ENCODE peak calls at places on chromosomes 13 and 19, in nine cellular contexts. I is progenitor cell of endocrine pancreas; N is thoracic aorta; V is activated CD8-positive, alpha-beta memory T cell treated with anti-CD3 and anti-CD28 coated beads for 4 hours; R is stimulated activated CD4-positive, alpha-beta T cell treated with anti-CD3 and anti-CD28 coated beads, Interleukin-15, amount 100 ng/mL, for 24 hours; L is left colon; C is colonic mucosa; H is heart left ventricle; U is stimulated activated CD8-positive, alpha-beta memory T cell treated with anti-CD3 and anti-CD28 coated beads, Interleukin-12 subunit alpha, Interleukin-12 subunit beta, amount 100 ng/mL, for 1 hour. G is an unnamed sample.

GRCh38 chr19:19155495-19156219 is 14.4 kb downstream of the MEF2B start:
- DNase-seq in I (no peak), N (no peak), V (no peak), R (no peak), L (peak), C (no peak), H (no peak), U (no peak), G (no peak)

GRCh38 chr19:35120898-35121297 is 5.3 kb downstream of the FXYD3 start:
- DNase-seq in I (no peak), N (no peak), V (no peak), R (no peak), L (peak), C (peak), H (no peak), U (no peak), G (no peak)

GRCh38 chr19:13020002-13020414 is 24.7 kb downstream of the NFIX start:
- DNase-seq in I (no peak), N (no peak), V (no peak), R (no peak), L (no peak), C (no peak), H (no peak), U (no peak), G (no peak)

GRCh38 chr13:43800828-43801227 is 14.1 kb upstream of the ENOX1 start:
- DNase-seq in I (no peak), N (no peak), V (no peak), R (no peak), L (no peak), C (no peak), H (no peak), U (no peak), G (no peak)

GRCh38 chr13:82947121-82948077 is 934.9 kb downstream of the SLITRK1 start:
- DNase-seq in I (no peak), N (no peak), V (no peak), R (no peak), L (no peak), C (no peak), H (no peak), U (no peak), G (no peak)

GRCh38 chr13:58843567-58843966 is 1212.0 kb downstream of the PCDH17 start:
- DNase-seq in I (no peak), N (no peak), V (no peak), R (no peak), L (no peak), C (no peak), H (no peak), U (no peak), G (no peak)

GRCh38 chr13:50410921-50411712 is 395.9 kb downstream of the KCNRG start:
- DNase-seq in I (no peak), N (peak), V (no peak), R (peak), L (no peak), C (no peak), H (no peak), U (no peak), G (no peak)

GRCh38 chr19:47446534-47447469 is 24.9 kb downstream of the SLC8A2 start:
- DNase-seq in I (no peak), N (no peak), V (no peak), R (peak), L (no peak), C (peak), H (no peak), U (no peak), G (no peak)

GRCh38 chr19:4976412-4977298 is 7.7 kb downstream of the KDM4B start:
- DNase-seq in I (no peak), N (peak), V (no peak), R (no peak), L (peak), C (peak), H (peak), U (no peak), G (no peak)

GRCh38 chr19:51904331-51905165 is at the start of gene ZNF649:
- DNase-seq in I (peak), N (peak), V (peak), R (peak), L (peak), C (peak), H (peak), U (peak), G (peak)

GRCh38 chr19:8158411-8159074 is 9.2 kb upstream of the FBN3 start:
- DNase-seq in I (peak), N (peak), V (no peak), R (peak), L (no peak), C (peak), H (peak), U (no peak), G (no peak)

GRCh38 chr13:107138468-107138867 is 570.5 kb upstream of the ARGLU1 start:
- DNase-seq in I (no peak), N (no peak), V (no peak), R (no peak), L (no peak), C (no peak), H (no peak), U (no peak), G (no peak)

GRCh38 chr19:2552859-2553258 is 76.9 kb downstream of the GADD45B start:
- DNase-seq in I (no peak), N (no peak), V (no peak), R (peak), L (no peak), C (no peak), H (no peak), U (peak), G (no peak)

GRCh38 chr13:60583196-60583908 is 186.3 kb downstream of the TDRD3 start:
- DNase-seq in I (no peak), N (no peak), V (no peak), R (no peak), L (peak), C (peak), H (no peak), U (no peak), G (no peak)

GRCh38 chr19:18895828-18896341 is at the start of gene CERS1:
- DNase-seq in I (no peak), N (no peak), V (no peak), R (no peak), L (no peak), C (no peak), H (no peak), U (no peak), G (peak)

GRCh38 chr19:50739841-50740426 is 16.8 kb downstream of the CLEC11A start:
- DNase-seq in I (no peak), N (no peak), V (no peak), R (no peak), L (no peak), C (no peak), H (no peak), U (no peak), G (no peak)